ENCODE peak calls at places on chromosomes 1 and 21, in four cellular contexts. N is GM12878, G is K562, M is HepG2. E is an unnamed sample.

GRCh38 chr1:32783851-32784250 is 33.3 kb downstream of the YARS1 start:
- DNase-seq in G (no peak), M (no peak), N (no peak), E (no peak)

GRCh38 chr1:10900265-10900651 is 103.8 kb upstream of the CASZ1 start:
- DNase-seq in G (no peak), M (no peak), N (no peak), E (no peak)

GRCh38 chr1:209911746-209912145 is 26.3 kb upstream of the SYT14 start:
- DNase-seq in G (no peak), M (no peak), N (no peak), E (no peak)

GRCh38 chr1:197998110-197998509 is 80.9 kb downstream of the LHX9 start:
- DNase-seq in G (no peak), M (no peak), N (no peak), E (no peak)

GRCh38 chr1:201376464-201377374 is 761 bp downstream of the TNNT2 start:
- DNase-seq in M (peak; percentile 39), G (peak; percentile 76), N (no peak), E (peak; percentile 58)

GRCh38 chr1:25787477-25788043 is 12.4 kb upstream of the SELENON start:
- DNase-seq in G (no peak), M (no peak), N (no peak), E (no peak)

GRCh38 chr1:161954466-161954865 is 69.2 kb downstream of the OLFML2B start:
- DNase-seq in G (no peak), N (no peak), M (no peak), E (no peak)

GRCh38 chr1:81391100-81391828 is 409.5 kb upstream of the ADGRL2 start:
- DNase-seq in G (no peak), N (no peak), M (peak; percentile 4), E (no peak)

GRCh38 chr1:24793762-24794161 is 48.5 kb downstream of the CLIC4 start:
- DNase-seq in G (no peak), N (no peak), M (no peak), E (no peak)

GRCh38 chr21:43305336-43305665 is 121.6 kb downstream of the SIK1 start:
- DNase-seq in N (no peak), G (no peak), M (no peak), E (no peak)

GRCh38 chr21:26127918-26128317 is 42.7 kb downstream of the APP start:
- DNase-seq in G (no peak), N (no peak), M (no peak), E (no peak)

GRCh38 chr1:59057211-59057694 is 239.6 kb upstream of the FGGY start:
- DNase-seq in M (peak; percentile 64), G (no peak), N (no peak), E (peak; percentile 82)

GRCh38 chr1:7719468-7720104 is 51.5 kb upstream of the VAMP3 start:
- DNase-seq in G (no peak), M (no peak), N (no peak), E (no peak)

GRCh38 chr1:164601399-164602141 is 42.6 kb downstream of the PBX1 start:
- DNase-seq in M (no peak), G (no peak), N (no peak), E (no peak)
- TF ChIP-seq NFIC in M (no peak), G (no peak), N (no peak), E (no peak)

GRCh38 chr1:2985694-2986548 is 35.3 kb upstream of the ACTRT2 start:
- DNase-seq in M (no peak), G (no peak), N (no peak), E (no peak)

GRCh38 chr1:2985121-2985561 is 36.1 kb upstream of the ACTRT2 start:
- DNase-seq in M (no peak), G (no peak), N (no peak), E (no peak)

GRCh38 chr1:2987773-2988172 is 33.5 kb upstream of the ACTRT2 start:
- DNase-seq in N (no peak), G (no peak), M (no peak), E (no peak)

GRCh38 chr1:2988256-2988655 is 33.0 kb upstream of the ACTRT2 start:
- DNase-seq in G (no peak), M (no peak), N (no peak), E (no peak)

GRCh38 chr1:2986549-2987305 is 34.5 kb upstream of the ACTRT2 start:
- DNase-seq in N (no peak), G (no peak), M (no peak), E (no peak)
- TF ChIP-seq NFIC in N (no peak), G (no peak), M (no peak), E (no peak)

GRCh38 chr21:39004776-39005605 is 178.3 kb downstream of the PSMG1 start:
- DNase-seq in M (no peak), G (no peak), N (no peak), E (peak; percentile 83)
- TF ChIP-seq NFIC in M (no peak), G (no peak), N (no peak), E (no peak)

GRCh38 chr1:15958788-15959187 is 17.1 kb downstream of the ZBTB17 start:
- DNase-seq in G (no peak), N (no peak), M (no peak), E (peak; percentile 31)

GRCh38 chr1:15961492-15961891 is 14.4 kb downstream of the ZBTB17 start:
- DNase-seq in G (no peak), N (no peak), M (no peak), E (no peak)

GRCh38 chr1:15959424-15959823 is 16.5 kb downstream of the ZBTB17 start:
- DNase-seq in M (no peak), N (no peak), G (no peak), E (no peak)

GRCh38 chr1:15960808-15961207 is 15.1 kb downstream of the ZBTB17 start:
- DNase-seq in N (no peak), M (no peak), G (no peak), E (no peak)

DNA sequence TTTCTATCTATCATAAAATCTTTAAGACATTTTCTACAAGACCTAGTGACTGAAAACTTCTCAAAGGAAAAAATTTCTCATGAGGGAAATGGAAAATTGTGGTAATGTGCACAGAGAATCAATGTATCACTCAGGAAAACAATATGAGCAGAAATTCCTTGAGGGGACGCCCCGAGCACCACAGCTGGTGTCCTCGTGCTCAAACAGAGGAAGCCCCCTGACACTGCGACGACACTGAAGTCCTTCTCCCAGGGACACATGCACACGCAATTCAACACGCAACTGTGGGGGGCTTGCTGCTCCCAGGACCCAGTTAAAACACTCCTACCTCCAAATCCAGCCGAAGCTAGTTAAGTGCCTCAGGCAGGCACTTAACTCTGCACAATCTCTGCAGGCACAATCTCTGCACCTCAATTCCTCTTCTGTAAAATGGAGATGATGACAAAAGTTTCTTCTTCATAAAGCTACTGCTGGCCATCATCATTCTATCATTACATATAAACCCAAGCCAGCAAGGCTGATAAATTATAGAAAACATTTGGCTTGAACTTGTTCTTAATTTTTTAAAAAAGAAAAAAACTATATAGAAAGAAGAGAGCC is 16.0 kb downstream of the ZBTB17 start:
- DNase-seq in N (no peak), G (no peak), M (no peak), E (peak; percentile 12)
- TF ChIP-seq NFIC in N (no peak), G (no peak), M (no peak), E (no peak)

E was measured in SK-N-SH.